ENCODE peak calls at places on chromosomes 3 and 15, in ten cellular contexts. D is K562; E is mucosa of descending colon; G is breast epithelium; J is transverse colon; R is small intestine; W is right atrium auricular region; P is CD4-positive, alpha-beta memory T cell; C is neuronal stem cell; T is left ventricle myocardium inferior. I is an unnamed sample.

GRCh38 chr3:46312996-46313395 is 40.9 kb upstream of the CCR2 start:
- DNase-seq in D (no peak), J (peak; percentile 44), G (no peak), W (no peak), P (no peak), C (no peak), E (no peak), R (peak; percentile 29), T (no peak), I (no peak)

GRCh38 chr15:31366169-31366734 is 39.6 kb downstream of the KLF13 start:
- DNase-seq in C (no peak), T (peak; percentile 64), G (no peak), P (no peak), J (peak; percentile 49), E (no peak), W (no peak), D (no peak), R (no peak), I (peak; percentile 14)

GRCh38 chr15:33154366-33155166 is 39.9 kb downstream of the FMN1 start:
- DNase-seq in E (no peak), W (no peak), J (peak; percentile 30), D (no peak), G (no peak), P (no peak), T (peak; percentile 32), R (no peak), C (no peak), I (no peak)

GRCh38 chr15:69757186-69757585 is 304.6 kb downstream of the RPLP1 start:
- DNase-seq in C (no peak), P (no peak), T (no peak), W (no peak), J (no peak), G (no peak), D (no peak), R (no peak), E (no peak), I (no peak)

GRCh38 chr3:128804017-128804816 is 75.2 kb upstream of the ACAD9 start:
- DNase-seq in E (no peak), T (no peak), P (peak; percentile 77), C (no peak), D (peak; percentile 59), J (no peak), G (no peak), R (peak; percentile 69), W (no peak), I (peak; percentile 23)

GRCh38 chr3:130088061-130088460 is 6.4 kb downstream of the ALG1L2 start:
- DNase-seq in C (no peak), R (no peak), P (no peak), G (no peak), W (no peak), J (no peak), D (no peak), E (no peak), T (no peak), I (no peak)

GRCh38 chr3:177263615-177264365 is 66.5 kb upstream of the TBL1XR1 start:
- DNase-seq in R (no peak), E (no peak), D (peak; percentile 37), C (no peak), P (no peak), W (peak; percentile 40), J (no peak), T (no peak), G (no peak), I (no peak)

GRCh38 chr3:60190073-60190472 is 1061.2 kb downstream of the FHIT start:
- DNase-seq in G (no peak), P (no peak), R (no peak), C (no peak), T (no peak), W (no peak), J (no peak), D (peak; percentile 60), E (no peak), I (no peak)

GRCh38 chr3:57007513-57008415 is 52.7 kb upstream of the SPATA12 start:
- DNase-seq in D (peak; percentile 79), J (peak; percentile 56), R (no peak), G (peak; percentile 72), W (peak; percentile 84), C (no peak), P (no peak), E (peak; percentile 44), T (peak; percentile 59), I (no peak)

GRCh38 chr3:21484323-21485154 is 266.5 kb downstream of the ZNF385D start:
- DNase-seq in E (no peak), G (no peak), P (no peak), J (peak; percentile 8), R (peak; percentile 31), W (peak; percentile 63), T (peak; percentile 18), C (peak; percentile 55), D (peak; percentile 72), I (peak; percentile 82)

GRCh38 chr15:76994496-76994895 is 430 bp upstream of the PSTPIP1 start:
- DNase-seq in J (peak; percentile 7), W (no peak), D (no peak), G (no peak), P (no peak), T (no peak), E (no peak), C (no peak), R (no peak), I (no peak)

DNA sequence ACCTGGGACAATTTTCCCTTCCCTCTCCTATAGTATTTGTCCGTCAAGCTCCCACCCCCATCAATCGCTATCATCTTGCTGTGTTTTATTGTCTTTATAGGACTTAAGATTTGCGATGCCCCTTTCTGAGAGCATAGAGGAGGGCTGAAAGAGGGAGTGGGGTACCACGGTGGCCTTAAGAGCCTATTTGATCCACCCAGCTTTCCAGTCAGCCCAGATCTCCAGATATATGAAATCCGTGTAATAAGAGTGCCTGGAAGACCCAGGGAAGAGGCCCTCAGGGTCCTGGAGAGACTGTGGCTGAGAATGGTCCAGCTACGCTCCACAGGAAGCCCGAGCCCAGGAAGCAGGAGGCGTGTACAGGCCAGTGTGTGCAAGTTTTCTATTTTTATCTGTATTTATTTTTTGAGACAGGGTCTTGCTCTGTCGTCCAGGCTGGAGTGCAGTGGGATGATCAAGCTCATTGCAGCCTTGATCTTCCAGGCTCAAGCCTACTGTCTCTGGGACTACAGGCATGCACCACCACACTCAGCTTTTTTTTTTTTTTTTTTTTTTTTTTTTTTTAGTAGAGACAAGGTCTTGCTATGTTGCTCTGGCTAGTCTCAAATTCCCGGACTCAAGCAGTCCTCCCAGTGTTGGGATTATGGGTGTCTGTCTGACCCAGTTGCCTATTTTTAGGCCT is 964 bp upstream of the NCKIPSD start:
- DNase-seq in T (no peak), D (no peak), W (no peak), R (no peak), G (no peak), J (no peak), E (no peak), P (no peak), C (no peak), I (no peak)
- H3K4me3 ChIP-seq in T (peak overlapping the region; percentile 99), D (peak overlapping the region; percentile 88), W (peak overlapping the region; percentile 90), R (no peak overlapping the region), G (no peak overlapping the region), J (no peak overlapping the region), E (no peak overlapping the region), P (no peak overlapping the region), C (no peak overlapping the region), I (peak overlapping the region; percentile 84)

DNA sequence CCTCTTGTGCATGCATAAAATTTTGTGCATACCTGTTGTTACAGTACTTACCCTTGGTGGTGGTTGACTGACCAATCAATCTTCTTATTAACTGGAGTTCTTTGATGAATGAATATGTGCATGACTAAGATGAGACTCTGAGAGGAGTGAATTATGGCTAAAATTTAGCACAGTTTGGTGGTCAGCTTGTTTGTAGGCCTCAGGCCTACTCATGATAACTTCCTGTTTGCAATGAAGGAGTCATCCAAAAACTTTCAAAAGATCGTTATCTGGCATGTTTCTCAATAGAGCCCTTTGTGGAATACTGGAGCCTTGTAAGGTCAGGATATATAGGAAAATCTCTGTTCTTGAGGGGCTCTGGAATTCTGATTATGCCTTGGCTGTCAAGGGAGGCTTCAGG is 66.5 kb downstream of the LEKR1 start:
- DNase-seq in T (no peak), C (no peak), D (no peak), W (no peak), R (no peak), E (no peak), J (no peak), P (no peak), G (no peak), I (no peak)
- H3K4me1 ChIP-seq in T (no peaks in the 10 kb centered on the region), C (no peaks in the 10 kb centered on the region), D (no peaks in the 10 kb centered on the region), W (no peaks in the 10 kb centered on the region), R (no peaks in the 10 kb centered on the region), E (no peaks in the 10 kb centered on the region), J (no peaks in the 10 kb centered on the region), P (no peaks in the 10 kb centered on the region), G (no peaks in the 10 kb centered on the region), I (peaks cover 13% of the 10 kb centered on the region)

GRCh38 chr3:132288357-132288756 is 28.9 kb upstream of the ACP3 start:
- DNase-seq in W (no peak), R (no peak), C (no peak), J (no peak), E (no peak), G (no peak), D (no peak), T (no peak), P (no peak), I (no peak)

GRCh38 chr3:132289311-132289710 is 27.9 kb upstream of the ACP3 start:
- DNase-seq in P (no peak), C (no peak), G (no peak), D (no peak), R (no peak), E (no peak), W (no peak), J (no peak), T (no peak), I (no peak)

GRCh38 chr3:132290833-132291232 is 26.4 kb upstream of the ACP3 start:
- DNase-seq in E (no peak), T (no peak), D (no peak), R (peak; percentile 41), J (no peak), W (no peak), P (no peak), C (no peak), G (no peak), I (no peak)

GRCh38 chr3:132292062-132292461 is 25.1 kb upstream of the ACP3 start:
- DNase-seq in T (no peak), P (no peak), D (no peak), G (no peak), J (no peak), R (no peak), C (no peak), E (no peak), W (no peak), I (no peak)

DNA sequence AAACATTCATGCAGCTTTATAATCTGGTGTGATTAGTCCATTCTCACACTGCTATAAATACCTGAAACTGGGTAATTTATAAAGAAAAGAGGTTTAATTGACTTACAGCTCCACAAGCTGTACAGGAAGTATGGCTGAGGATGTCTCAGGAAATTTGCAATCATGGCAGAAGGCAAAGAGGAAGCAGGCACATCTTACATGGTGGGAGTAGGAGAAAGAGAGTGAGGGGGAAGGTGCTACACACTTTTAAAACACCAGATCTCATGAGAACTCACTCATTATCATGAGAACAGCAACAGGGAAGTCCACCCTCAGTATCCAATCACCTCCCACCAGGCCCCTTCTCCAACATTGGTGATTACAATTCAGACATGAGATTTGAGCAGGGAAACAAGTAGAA is 24.0 kb upstream of the ACP3 start:
- DNase-seq in J (no peak), D (no peak), T (no peak), G (no peak), P (no peak), C (no peak), W (no peak), R (no peak), E (no peak), I (no peak)
- H3K9me3 ChIP-seq in J (no peaks in the 10 kb centered on the region), D (no peaks in the 10 kb centered on the region), T (peaks cover 7% of the 10 kb centered on the region), G (peaks cover 11% of the 10 kb centered on the region), P (no peaks in the 10 kb centered on the region), C (no peaks in the 10 kb centered on the region), W (no peaks in the 10 kb centered on the region), R (no peaks in the 10 kb centered on the region), E (peaks cover under 1% of the 10 kb centered on the region), I (no peaks in the 10 kb centered on the region)

GRCh38 chr15:67833504-67834248 is 6.2 kb downstream of the RNU6-1 start:
- DNase-seq in J (peak; percentile 52), W (peak; percentile 66), C (no peak), E (peak; percentile 69), G (peak; percentile 50), P (peak; percentile 39), T (no peak), R (peak; percentile 36), D (peak; percentile 74), I (peak; percentile 62)
- H3K4me3 ChIP-seq in J (no peak overlapping the region), W (no peak overlapping the region), C (peak overlapping the region; percentile 45), E (no peak overlapping the region), G (peak overlapping the region; percentile 11), P (peak overlapping the region; percentile 47), T (peak overlapping the region; percentile 61), R (peak overlapping the region; percentile 40), D (peak overlapping the region; percentile 36), I (peak overlapping the region; percentile 12)